ENCODE peak calls at places on chromosomes 13 and 19, in ten cellular contexts. V is fibroblast of pulmonary artery, S is BJ, M is endodermal cell, Y is left ventricle myocardium inferior, O is H9, C is fibroblast of lung, X is RWPE1, Q is Calu3, N is HCT116. Z is an unnamed sample.

GRCh38 chr13:97258801-97259200 is 36.7 kb downstream of the MBNL2 start:
- DNase-seq in V (peak; percentile 58), Y (no peak), O (no peak), S (no peak), Q (no peak), M (no peak), C (no peak), N (no peak), X (no peak), Z (no peak)

GRCh38 chr13:106104281-106104901 is 431.1 kb downstream of the EFNB2 start:
- DNase-seq in V (peak; percentile 85), Y (no peak), M (no peak), S (peak; percentile 73), O (no peak), Q (peak; percentile 6), X (peak; percentile 85), N (peak; percentile 78), C (peak; percentile 83), Z (no peak)

GRCh38 chr19:3687774-3688706 is 12.2 kb downstream of the PIP5K1C start:
- DNase-seq in Y (no peak), M (peak; percentile 90), O (peak; percentile 71), S (no peak), C (no peak), V (no peak), Q (no peak), X (no peak), N (no peak), Z (no peak)

GRCh38 chr13:112333756-112334543 is 42.2 kb upstream of the SPACA7 start:
- DNase-seq in C (no peak), N (peak; percentile 50), Q (peak; percentile 13), M (no peak), O (no peak), X (peak; percentile 79), Y (no peak), V (no peak), S (no peak), Z (no peak)

GRCh38 chr19:4550018-4550417 is 9.5 kb downstream of the SEMA6B start:
- DNase-seq in X (no peak), O (no peak), S (no peak), N (no peak), V (no peak), Y (no peak), M (no peak), C (no peak), Q (no peak), Z (no peak)

GRCh38 chr13:28636677-28637317 is 22.1 kb upstream of the POMP start:
- DNase-seq in Q (peak; percentile 59), Y (no peak), C (peak; percentile 75), V (peak; percentile 87), S (no peak), N (peak; percentile 52), M (peak; percentile 87), O (peak; percentile 79), X (peak; percentile 45), Z (peak; percentile 53)

GRCh38 chr13:66992183-66992582 is 238.0 kb downstream of the PCDH9 start:
- DNase-seq in O (no peak), N (no peak), Q (peak; percentile 4), X (no peak), Y (no peak), V (peak; percentile 73), C (peak; percentile 88), S (no peak), M (no peak), Z (no peak)

GRCh38 chr13:110396913-110397379 is 89.9 kb downstream of the COL4A2 start:
- DNase-seq in S (peak; percentile 99), Q (peak; percentile 1), Y (peak; percentile 87), N (no peak), M (no peak), C (peak; percentile 100), V (peak; percentile 100), X (peak; percentile 84), O (no peak), Z (no peak)

GRCh38 chr19:7355871-7356270 is 7.1 kb downstream of the ARHGEF18 start:
- DNase-seq in M (no peak), Q (no peak), V (no peak), N (no peak), O (no peak), Y (no peak), X (no peak), C (no peak), S (no peak), Z (no peak)

GRCh38 chr19:1734328-1734966 is 18.9 kb upstream of the ONECUT3 start:
- DNase-seq in S (no peak), O (peak; percentile 30), V (no peak), M (no peak), N (no peak), Y (no peak), X (no peak), C (no peak), Q (no peak), Z (no peak)

GRCh38 chr13:76668141-76668540 is 218.1 kb downstream of the KCTD12 start:
- DNase-seq in S (no peak), O (no peak), Y (no peak), M (no peak), V (no peak), Q (no peak), X (no peak), C (no peak), N (no peak), Z (no peak)

GRCh38 chr13:73365681-73366080 is 306.9 kb downstream of the KLF5 start:
- DNase-seq in Y (no peak), N (no peak), S (no peak), V (no peak), Q (no peak), M (no peak), O (no peak), X (peak; percentile 78), C (no peak), Z (no peak)

GRCh38 chr13:85009447-85009846 is 789.8 kb downstream of the SLITRK6 start:
- DNase-seq in X (no peak), C (peak; percentile 21), Y (no peak), Q (no peak), V (no peak), N (no peak), M (no peak), O (no peak), S (no peak), Z (no peak)

GRCh38 chr19:2394054-2394668 is 33.2 kb downstream of the TIMM13 start:
- DNase-seq in C (no peak), N (no peak), O (no peak), X (no peak), Y (no peak), Q (no peak), V (no peak), S (no peak), M (no peak), Z (no peak)

GRCh38 chr13:61030445-61030844 is 385.2 kb downstream of the PCDH20 start:
- DNase-seq in X (no peak), O (no peak), C (no peak), S (no peak), N (no peak), M (no peak), V (no peak), Y (no peak), Q (no peak), Z (no peak)

GRCh38 chr19:7312816-7313215 is 18.6 kb upstream of the INSR start:
- DNase-seq in M (no peak), O (no peak), Y (no peak), Q (no peak), V (no peak), S (no peak), X (no peak), N (no peak), C (no peak), Z (no peak)

GRCh38 chr19:7242601-7243258 is 51.5 kb downstream of the INSR start:
- DNase-seq in M (no peak), C (peak; percentile 49), Q (no peak), X (no peak), V (peak; percentile 66), Y (no peak), N (no peak), O (no peak), S (peak; percentile 79), Z (no peak)

GRCh38 chr19:39130337-39131254 is 5.0 kb downstream of the PAK4 start:
- DNase-seq in Y (no peak), M (peak; percentile 33), Q (no peak), C (no peak), V (no peak), S (no peak), O (no peak), N (no peak), X (no peak), Z (no peak)

GRCh38 chr13:65966991-65967451 is 1263.1 kb downstream of the PCDH9 start:
- DNase-seq in Q (no peak), X (peak; percentile 8), O (peak; percentile 48), C (peak; percentile 23), S (no peak), N (peak; percentile 60), M (peak; percentile 66), V (peak; percentile 82), Y (no peak), Z (no peak)

GRCh38 chr13:36432106-36432544 is at the start of gene CCNA1:
- DNase-seq in V (peak; percentile 44), N (no peak), S (no peak), M (peak; percentile 93), O (peak; percentile 97), Q (no peak), C (no peak), X (peak; percentile 57), Y (peak; percentile 19), Z (peak; percentile 79)
- TF ChIP-seq CTCF in V (no peak), N (no peak), S (no peak), M (no peak), O (no peak), Q (no peak), C (no peak), X (no peak), Y (no peak), Z (no peak)

GRCh38 chr13:100659578-100659977 is 15.0 kb downstream of the TMTC4 start:
- DNase-seq in Y (no peak), X (no peak), O (peak; percentile 41), V (no peak), S (no peak), M (no peak), C (no peak), Q (no peak), N (no peak), Z (no peak)
- TF ChIP-seq CTCF in Y (no peak), X (no peak), O (peak; percentile 45), V (no peak), S (no peak), M (peak; percentile 48), C (no peak), Q (no peak), N (no peak), Z (no peak)

GRCh38 chr19:55704494-55705245 is 29.6 kb downstream of the EPN1 start:
- DNase-seq in Y (no peak), V (no peak), N (no peak), C (no peak), X (no peak), O (no peak), M (peak; percentile 59), Q (no peak), S (no peak), Z (no peak)
- TF ChIP-seq CTCF in Y (no peak), V (no peak), N (no peak), C (no peak), X (no peak), O (peak; percentile 21), M (no peak), Q (no peak), S (peak; percentile 2), Z (no peak)

DNA sequence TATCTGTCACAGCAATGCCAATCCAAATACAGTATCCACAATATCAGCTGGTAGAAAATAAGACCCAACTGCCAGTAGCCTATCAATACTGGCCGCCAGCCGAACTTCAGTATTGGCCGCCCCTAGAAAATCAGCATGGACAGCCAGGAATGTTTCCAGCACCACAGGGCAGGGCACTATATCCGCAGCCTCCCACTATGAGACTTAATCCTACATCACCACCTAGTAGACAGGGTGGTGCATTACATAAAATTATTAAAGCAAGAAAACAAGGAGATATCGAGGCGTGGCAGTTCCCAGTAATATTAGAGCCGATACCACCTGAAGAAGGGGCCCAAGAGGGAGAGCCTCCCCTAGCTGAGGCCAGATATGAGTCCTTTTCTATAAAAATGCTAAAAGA is 111.3 kb downstream of the ZNF486 start:
- DNase-seq in X (no peak), Q (peak; percentile 1), M (peak; percentile 74), V (no peak), O (peak; percentile 53), S (no peak), Y (no peak), N (no peak), C (no peak), Z (peak; percentile 33)
- TF ChIP-seq CTCF in X (no peak), Q (no peak), M (peak; percentile 73), V (no peak), O (peak; percentile 64), S (no peak), Y (no peak), N (no peak), C (peak; percentile 39), Z (peak; percentile 90)

Z was measured in glutamatergic neuron.